ENCODE peak calls at places on chromosome 10, in ten cellular contexts. One of them, this sample, is unnamed.

GRCh38 chr10:46240684-46241565 is 45.9 kb upstream of the ANTXRL start:
- DNase-seq in tibial nerve: no peak
- DNase-seq in GM12892: no peak
- DNase-seq in ACHN: no peak
- DNase-seq in left ventricle myocardium inferior: no peak
- DNase-seq in MM.1S: no peak
- DNase-seq in T-helper 2 cell: no peak
- DNase-seq in AG04450: no peak
- DNase-seq in NCI-H2107: no peak
- DNase-seq in NCI-H460: no peak
- DNase-seq in this sample: no peak

GRCh38 chr10:96017227-96017687 is 26.1 kb upstream of the CCNJ start:
- DNase-seq in tibial nerve: no peak
- DNase-seq in GM12892: peak; percentile 10
- DNase-seq in ACHN: peak; percentile 74
- DNase-seq in left ventricle myocardium inferior: no peak
- DNase-seq in MM.1S: peak; percentile 77
- DNase-seq in T-helper 2 cell: no peak
- DNase-seq in AG04450: peak; percentile 23
- DNase-seq in NCI-H2107: no peak
- DNase-seq in NCI-H460: peak; percentile 65
- DNase-seq in this sample: peak; percentile 58

GRCh38 chr10:97542169-97543024 is 30.2 kb upstream of the ANKRD2 start:
- DNase-seq in tibial nerve: peak; percentile 25
- DNase-seq in GM12892: no peak
- DNase-seq in ACHN: peak; percentile 89
- DNase-seq in left ventricle myocardium inferior: peak; percentile 68
- DNase-seq in MM.1S: no peak
- DNase-seq in T-helper 2 cell: no peak
- DNase-seq in AG04450: peak; percentile 81
- DNase-seq in NCI-H2107: no peak
- DNase-seq in NCI-H460: peak; percentile 40
- DNase-seq in this sample: peak; percentile 82

GRCh38 chr10:71836594-71836970 is 14.5 kb downstream of the PSAP start:
- DNase-seq in tibial nerve: no peak
- DNase-seq in GM12892: no peak
- DNase-seq in ACHN: no peak
- DNase-seq in left ventricle myocardium inferior: no peak
- DNase-seq in MM.1S: no peak
- DNase-seq in T-helper 2 cell: no peak
- DNase-seq in AG04450: no peak
- DNase-seq in NCI-H2107: no peak
- DNase-seq in NCI-H460: no peak
- DNase-seq in this sample: no peak

GRCh38 chr10:17290226-17290625 is 62.2 kb downstream of the VIM start:
- DNase-seq in tibial nerve: no peak
- DNase-seq in GM12892: no peak
- DNase-seq in ACHN: no peak
- DNase-seq in left ventricle myocardium inferior: no peak
- DNase-seq in MM.1S: no peak
- DNase-seq in T-helper 2 cell: no peak
- DNase-seq in AG04450: no peak
- DNase-seq in NCI-H2107: no peak
- DNase-seq in NCI-H460: peak; percentile 2
- DNase-seq in this sample: peak; percentile 34

GRCh38 chr10:131845505-131846223 is 55.1 kb upstream of the PPP2R2D start:
- DNase-seq in tibial nerve: no peak
- DNase-seq in GM12892: no peak
- DNase-seq in ACHN: no peak
- DNase-seq in left ventricle myocardium inferior: no peak
- DNase-seq in MM.1S: no peak
- DNase-seq in T-helper 2 cell: no peak
- DNase-seq in AG04450: no peak
- DNase-seq in NCI-H2107: no peak
- DNase-seq in NCI-H460: no peak
- DNase-seq in this sample: no peak

GRCh38 chr10:114022292-114022691 is 21.4 kb upstream of the ADRB1 start:
- DNase-seq in tibial nerve: no peak
- DNase-seq in GM12892: no peak
- DNase-seq in ACHN: no peak
- DNase-seq in left ventricle myocardium inferior: peak; percentile 80
- DNase-seq in MM.1S: no peak
- DNase-seq in T-helper 2 cell: no peak
- DNase-seq in AG04450: no peak
- DNase-seq in NCI-H2107: no peak
- DNase-seq in NCI-H460: no peak
- DNase-seq in this sample: no peak

GRCh38 chr10:44960482-44961230 is 1.1 kb downstream of the RASSF4 start:
- DNase-seq in tibial nerve: peak; percentile 14
- DNase-seq in GM12892: no peak
- DNase-seq in ACHN: no peak
- DNase-seq in left ventricle myocardium inferior: no peak
- DNase-seq in MM.1S: peak; percentile 36
- DNase-seq in T-helper 2 cell: no peak
- DNase-seq in AG04450: no peak
- DNase-seq in NCI-H2107: no peak
- DNase-seq in NCI-H460: no peak
- DNase-seq in this sample: no peak

This sample was measured in A673.